ENCODE peak calls at places on chromosomes 7 and 10, in nine cellular contexts. U is tibial artery, K is cardiac fibroblast, Z is HCT116, L is A549, O is brain microvascular endothelial cell, Q is psoas muscle, A is neural progenitor cell, I is GM20000. Y is an unnamed sample.

GRCh38 chr7:91455411-91455810 is 191.2 kb downstream of the FZD1 start:
- DNase-seq in O (no peak), I (no peak), U (no peak), A (no peak), Q (no peak), L (no peak), K (no peak), Z (no peak), Y (no peak)

GRCh38 chr10:78299861-78300453 is 266.3 kb downstream of the RPS24 start:
- DNase-seq in Z (peak), O (no peak), Q (no peak), K (no peak), U (no peak), I (peak), A (no peak), L (no peak), Y (no peak)

GRCh38 chr10:79292789-79293746 is 54.2 kb upstream of the PPIF start:
- DNase-seq in O (no peak), K (peak), Q (no peak), U (no peak), I (peak), Z (no peak), L (peak), A (peak), Y (peak)

GRCh38 chr7:100662377-100662776 is 6.1 kb upstream of the ACTL6B start:
- DNase-seq in Q (peak), Z (no peak), K (no peak), I (no peak), U (no peak), A (no peak), L (no peak), O (no peak), Y (no peak)

GRCh38 chr7:130900471-130901076 is 166.6 kb upstream of the KLF14 start:
- DNase-seq in I (no peak), U (no peak), Z (no peak), A (no peak), L (no peak), Q (no peak), K (no peak), O (no peak), Y (no peak)

GRCh38 chr10:69914373-69915268 is 112.9 kb downstream of the COL13A1 start:
- DNase-seq in Z (peak), Q (peak), I (peak), K (peak), O (peak), U (peak), L (peak), A (peak), Y (peak)

GRCh38 chr7:130141161-130141857 is 63.9 kb downstream of the TMEM209 start:
- DNase-seq in L (no peak), Z (no peak), K (peak), Q (peak), O (peak), U (peak), I (peak), A (peak), Y (no peak)

GRCh38 chr10:31878486-31878885 is 50.1 kb downstream of the ARHGAP12 start:
- DNase-seq in L (no peak), Z (no peak), I (no peak), A (no peak), O (no peak), Q (no peak), K (no peak), U (no peak), Y (no peak)

GRCh38 chr10:98404571-98405396 is 10.2 kb downstream of the PYROXD2 start:
- DNase-seq in L (no peak), Q (no peak), A (no peak), K (peak), O (no peak), U (no peak), I (peak), Z (no peak), Y (no peak)
- TF ChIP-seq CTCF in L (no peak), Q (no peak), A (no peak), K (no peak), O (no peak), U (no peak), I (no peak), Z (no peak), Y (no peak)

GRCh38 chr7:14924398-14924797 is 21.8 kb upstream of the DGKB start:
- DNase-seq in A (no peak), K (peak), Z (no peak), Q (no peak), I (no peak), O (no peak), U (no peak), L (no peak), Y (no peak)
- TF ChIP-seq CTCF in A (no peak), K (no peak), Z (no peak), Q (no peak), I (no peak), O (no peak), U (no peak), L (no peak), Y (peak)

DNA sequence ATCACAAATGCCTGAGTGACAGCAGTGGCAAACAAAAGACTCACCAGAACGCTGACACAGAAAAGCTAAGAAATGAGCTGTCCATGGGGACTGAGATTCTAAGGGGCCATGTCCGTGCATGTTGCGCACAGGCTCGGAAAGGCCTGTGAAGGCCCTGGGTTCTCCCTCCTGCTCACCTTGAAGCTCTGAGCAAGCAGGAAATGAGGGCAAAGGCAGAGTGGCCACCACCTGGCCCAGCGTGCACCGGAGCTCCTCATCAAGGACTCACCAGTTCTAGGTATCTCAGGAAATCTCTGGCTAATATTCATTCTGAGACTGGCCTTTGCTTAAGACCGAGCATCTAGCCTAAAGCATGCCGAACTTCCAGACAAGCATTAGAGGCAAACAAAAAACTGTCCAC is 52.7 kb downstream of the MAD1L1 start:
- DNase-seq in I (no peak), U (no peak), Q (no peak), K (no peak), O (no peak), L (no peak), A (no peak), Z (no peak), Y (no peak)
- TF ChIP-seq CTCF in I (no peak), U (no peak), Q (no peak), K (no peak), O (no peak), L (no peak), A (no peak), Z (no peak), Y (no peak)

GRCh38 chr10:133249094-133249780 is 11.6 kb downstream of the VENTX start:
- DNase-seq in O (no peak), K (no peak), Z (no peak), U (no peak), Q (no peak), I (no peak), A (no peak), L (no peak), Y (no peak)
- TF ChIP-seq CTCF in O (no peak), K (no peak), Z (no peak), U (no peak), Q (no peak), I (no peak), A (no peak), L (no peak), Y (no peak)